ENCODE peak calls at places on chromosomes 4 and X, in seven cellular contexts. One of them, this sample, is unnamed.

GRCh38 chr4:16225139-16225538 is 1.1 kb downstream of the TAPT1 start:
- DNase-seq in NB4: peak
- DNase-seq in upper lobe of left lung: no peak
- DNase-seq in transverse colon: no peak
- DNase-seq in upper lobe of right lung: no peak
- DNase-seq in heart left ventricle: no peak
- DNase-seq in fibroblast of lung: peak
- DNase-seq in this sample: no peak

GRCh38 chrX:23981711-23982110 is 45.3 kb downstream of the KLHL15 start:
- DNase-seq in transverse colon: no peak
- DNase-seq in upper lobe of right lung: no peak
- DNase-seq in NB4: no peak
- DNase-seq in upper lobe of left lung: no peak
- DNase-seq in fibroblast of lung: no peak
- DNase-seq in heart left ventricle: no peak
- DNase-seq in this sample: no peak

GRCh38 chr4:163331629-163332360 is 601 bp downstream of the NPY1R start:
- DNase-seq in transverse colon: peak
- DNase-seq in NB4: no peak
- DNase-seq in upper lobe of right lung: peak
- DNase-seq in fibroblast of lung: peak
- DNase-seq in heart left ventricle: peak
- DNase-seq in upper lobe of left lung: peak
- DNase-seq in this sample: no peak

GRCh38 chr4:498328-498919 is 532 bp downstream of the ZNF721 start:
- DNase-seq in fibroblast of lung: peak
- DNase-seq in transverse colon: no peak
- DNase-seq in upper lobe of left lung: no peak
- DNase-seq in upper lobe of right lung: no peak
- DNase-seq in NB4: peak
- DNase-seq in heart left ventricle: no peak
- DNase-seq in this sample: no peak

GRCh38 chr4:113673450-113673849 is 88.1 kb downstream of the CAMK2D start:
- DNase-seq in fibroblast of lung: no peak
- DNase-seq in upper lobe of left lung: no peak
- DNase-seq in heart left ventricle: no peak
- DNase-seq in NB4: peak
- DNase-seq in upper lobe of right lung: no peak
- DNase-seq in transverse colon: peak
- DNase-seq in this sample: no peak

GRCh38 chr4:19675172-19675811 is 576.4 kb upstream of the SLIT2 start:
- DNase-seq in transverse colon: no peak
- DNase-seq in heart left ventricle: peak
- DNase-seq in NB4: no peak
- DNase-seq in upper lobe of right lung: no peak
- DNase-seq in upper lobe of left lung: no peak
- DNase-seq in fibroblast of lung: peak
- DNase-seq in this sample: no peak

GRCh38 chr4:89929425-89930272 is 35.0 kb downstream of the MMRN1 start:
- DNase-seq in NB4: no peak
- DNase-seq in fibroblast of lung: peak
- DNase-seq in heart left ventricle: no peak
- DNase-seq in upper lobe of right lung: no peak
- DNase-seq in upper lobe of left lung: no peak
- DNase-seq in transverse colon: no peak
- DNase-seq in this sample: no peak

GRCh38 chr4:114688063-114688462 is 89.5 kb downstream of the UGT8 start:
- DNase-seq in fibroblast of lung: no peak
- DNase-seq in NB4: no peak
- DNase-seq in heart left ventricle: no peak
- DNase-seq in upper lobe of right lung: no peak
- DNase-seq in upper lobe of left lung: no peak
- DNase-seq in transverse colon: no peak
- DNase-seq in this sample: no peak

GRCh38 chr4:146122398-146122797 is 53.1 kb upstream of the LSM6 start:
- DNase-seq in transverse colon: no peak
- DNase-seq in fibroblast of lung: no peak
- DNase-seq in upper lobe of right lung: no peak
- DNase-seq in NB4: no peak
- DNase-seq in upper lobe of left lung: no peak
- DNase-seq in heart left ventricle: no peak
- DNase-seq in this sample: no peak

GRCh38 chr4:82756061-82756460 is 42.5 kb downstream of the SCD5 start:
- DNase-seq in upper lobe of right lung: no peak
- DNase-seq in upper lobe of left lung: no peak
- DNase-seq in heart left ventricle: no peak
- DNase-seq in NB4: no peak
- DNase-seq in fibroblast of lung: no peak
- DNase-seq in transverse colon: no peak
- DNase-seq in this sample: no peak

GRCh38 chr4:56372774-56373173 is 14.5 kb downstream of the AASDH start:
- DNase-seq in heart left ventricle: no peak
- DNase-seq in NB4: no peak
- DNase-seq in upper lobe of right lung: no peak
- DNase-seq in transverse colon: no peak
- DNase-seq in upper lobe of left lung: no peak
- DNase-seq in fibroblast of lung: no peak
- DNase-seq in this sample: no peak

GRCh38 chrX:143058096-143058495 is 32.4 kb downstream of the SPANXN4 start:
- DNase-seq in NB4: no peak
- DNase-seq in upper lobe of left lung: no peak
- DNase-seq in transverse colon: no peak
- DNase-seq in upper lobe of right lung: no peak
- DNase-seq in heart left ventricle: no peak
- DNase-seq in fibroblast of lung: no peak
- DNase-seq in this sample: no peak

GRCh38 chrX:129741880-129742758 is 3.3 kb downstream of the XPNPEP2 start:
- DNase-seq in NB4: no peak
- DNase-seq in heart left ventricle: no peak
- DNase-seq in upper lobe of left lung: no peak
- DNase-seq in fibroblast of lung: no peak
- DNase-seq in transverse colon: no peak
- DNase-seq in upper lobe of right lung: no peak
- DNase-seq in this sample: no peak

GRCh38 chr4:8905773-8906667 is 34.4 kb upstream of the HMX1 start:
- DNase-seq in NB4: no peak
- DNase-seq in heart left ventricle: no peak
- DNase-seq in transverse colon: no peak
- DNase-seq in upper lobe of left lung: peak
- DNase-seq in upper lobe of right lung: peak
- DNase-seq in fibroblast of lung: no peak
- DNase-seq in this sample: no peak

GRCh38 chr4:87188932-87189331 is 31.5 kb downstream of the KLHL8 start:
- DNase-seq in fibroblast of lung: no peak
- DNase-seq in heart left ventricle: no peak
- DNase-seq in upper lobe of right lung: no peak
- DNase-seq in NB4: peak
- DNase-seq in transverse colon: no peak
- DNase-seq in upper lobe of left lung: no peak
- DNase-seq in this sample: no peak

GRCh38 chr4:87180767-87181166 is 39.7 kb downstream of the KLHL8 start:
- DNase-seq in upper lobe of left lung: no peak
- DNase-seq in fibroblast of lung: no peak
- DNase-seq in heart left ventricle: no peak
- DNase-seq in upper lobe of right lung: no peak
- DNase-seq in NB4: no peak
- DNase-seq in transverse colon: no peak
- DNase-seq in this sample: no peak

GRCh38 chr4:87188063-87188462 is 32.4 kb downstream of the KLHL8 start:
- DNase-seq in fibroblast of lung: peak
- DNase-seq in NB4: no peak
- DNase-seq in heart left ventricle: no peak
- DNase-seq in upper lobe of right lung: no peak
- DNase-seq in transverse colon: no peak
- DNase-seq in upper lobe of left lung: no peak
- DNase-seq in this sample: peak

GRCh38 chr4:87179751-87180150 is 40.7 kb downstream of the KLHL8 start:
- DNase-seq in transverse colon: no peak
- DNase-seq in heart left ventricle: no peak
- DNase-seq in upper lobe of left lung: no peak
- DNase-seq in NB4: no peak
- DNase-seq in fibroblast of lung: peak
- DNase-seq in upper lobe of right lung: no peak
- DNase-seq in this sample: peak

DNA sequence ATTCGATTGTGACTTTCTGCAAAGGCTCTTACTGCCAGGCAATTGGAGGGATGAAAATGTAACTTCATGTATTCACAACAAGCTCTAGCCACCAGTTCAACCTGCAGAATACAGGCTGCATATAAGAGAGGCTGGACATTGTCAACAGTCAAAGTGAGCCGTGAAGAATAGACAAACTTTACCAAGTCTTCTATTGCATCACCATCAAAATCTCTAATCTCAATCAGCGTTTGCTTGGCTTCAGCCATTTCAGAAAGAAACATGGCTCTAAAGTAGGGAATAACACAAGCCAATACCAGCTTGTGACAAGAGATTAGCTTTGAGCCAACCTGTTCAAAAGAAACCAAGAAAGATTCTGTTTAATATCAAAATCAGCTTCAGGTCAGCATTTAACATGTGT is 34.9 kb downstream of the KLHL8 start:
- DNase-seq in fibroblast of lung: no peak
- DNase-seq in upper lobe of left lung: no peak
- DNase-seq in NB4: no peak
- DNase-seq in transverse colon: no peak
- DNase-seq in heart left ventricle: no peak
- DNase-seq in upper lobe of right lung: no peak
- DNase-seq in this sample: no peak
- TF ChIP-seq CTCF in fibroblast of lung: no peak
- TF ChIP-seq CTCF in upper lobe of left lung: no peak
- TF ChIP-seq CTCF in NB4: no peak
- TF ChIP-seq CTCF in transverse colon: no peak
- TF ChIP-seq CTCF in heart left ventricle: no peak
- TF ChIP-seq CTCF in upper lobe of right lung: no peak
- TF ChIP-seq CTCF in this sample: no peak

DNA sequence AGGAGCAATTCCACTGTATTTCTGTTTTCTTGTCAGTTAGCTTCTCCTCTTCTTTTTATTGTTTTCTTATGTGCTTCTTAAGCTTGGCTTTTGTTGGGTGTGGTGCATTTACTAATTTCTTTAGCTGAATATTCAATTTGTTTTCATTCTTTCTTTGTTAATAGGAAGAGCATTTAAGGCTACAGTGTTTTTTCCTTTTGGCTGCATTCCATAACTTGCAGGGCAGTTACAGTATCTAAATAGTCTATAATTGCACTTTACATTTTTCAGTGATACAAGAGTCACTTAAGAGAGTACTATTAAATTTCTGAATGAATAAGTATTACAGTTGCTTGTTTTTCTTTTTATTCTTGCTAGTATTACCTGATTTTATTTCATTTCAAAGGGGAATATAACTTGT is 181.1 kb downstream of the DKK2 start:
- DNase-seq in heart left ventricle: no peak
- DNase-seq in NB4: no peak
- DNase-seq in transverse colon: no peak
- DNase-seq in upper lobe of right lung: no peak
- DNase-seq in fibroblast of lung: peak
- DNase-seq in upper lobe of left lung: no peak
- DNase-seq in this sample: no peak
- H3K4me3 ChIP-seq in heart left ventricle: no peak
- H3K4me3 ChIP-seq in NB4: no peak
- H3K4me3 ChIP-seq in transverse colon: no peak
- H3K4me3 ChIP-seq in upper lobe of right lung: no peak
- H3K4me3 ChIP-seq in fibroblast of lung: no peak
- H3K4me3 ChIP-seq in upper lobe of left lung: no peak
- H3K4me3 ChIP-seq in this sample: no peak

DNA sequence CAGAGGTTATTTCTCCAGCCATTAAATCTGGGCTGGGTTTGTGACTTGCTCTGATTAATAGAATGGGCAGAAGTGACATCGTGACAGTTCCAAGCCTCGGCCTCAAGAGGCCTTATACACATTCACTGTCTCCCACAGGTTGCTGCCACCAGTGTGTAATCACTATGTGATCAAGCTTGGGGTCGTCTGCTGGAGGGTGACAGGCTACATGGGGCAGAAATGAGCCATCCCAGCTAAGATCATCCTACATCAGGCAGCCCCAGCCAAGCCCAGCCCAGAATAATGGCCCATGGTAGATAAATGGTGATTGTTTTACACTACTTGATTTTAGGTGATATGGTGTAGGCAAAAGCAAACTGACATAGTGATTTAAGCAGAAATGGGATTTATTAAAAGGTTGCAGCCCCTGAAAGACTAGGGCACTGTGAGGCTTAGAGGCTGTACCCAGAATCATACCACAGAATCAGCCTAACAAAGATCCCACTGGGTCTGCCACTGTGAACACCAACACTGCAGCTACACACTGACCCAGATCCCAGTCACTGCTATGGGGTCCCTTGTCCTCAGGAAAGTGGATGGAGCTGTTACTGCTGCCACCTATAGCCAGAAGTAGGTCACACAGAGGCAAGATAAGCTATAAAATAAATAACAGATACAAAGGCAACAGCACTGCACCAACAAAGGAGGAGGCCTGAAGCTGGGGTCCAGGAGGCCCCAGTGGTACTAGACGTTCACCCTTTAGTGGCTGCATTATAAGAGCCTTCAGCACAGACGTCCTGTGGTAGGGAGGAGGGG is 159.6 kb upstream of the RBPJ start:
- DNase-seq in heart left ventricle: no peak
- DNase-seq in fibroblast of lung: peak
- DNase-seq in upper lobe of right lung: no peak
- DNase-seq in NB4: peak
- DNase-seq in upper lobe of left lung: no peak
- DNase-seq in transverse colon: no peak
- DNase-seq in this sample: no peak
- TF ChIP-seq CTCF in heart left ventricle: peak
- TF ChIP-seq CTCF in fibroblast of lung: peak
- TF ChIP-seq CTCF in upper lobe of right lung: no peak
- TF ChIP-seq CTCF in NB4: peak
- TF ChIP-seq CTCF in upper lobe of left lung: no peak
- TF ChIP-seq CTCF in transverse colon: no peak
- TF ChIP-seq CTCF in this sample: peak

DNA sequence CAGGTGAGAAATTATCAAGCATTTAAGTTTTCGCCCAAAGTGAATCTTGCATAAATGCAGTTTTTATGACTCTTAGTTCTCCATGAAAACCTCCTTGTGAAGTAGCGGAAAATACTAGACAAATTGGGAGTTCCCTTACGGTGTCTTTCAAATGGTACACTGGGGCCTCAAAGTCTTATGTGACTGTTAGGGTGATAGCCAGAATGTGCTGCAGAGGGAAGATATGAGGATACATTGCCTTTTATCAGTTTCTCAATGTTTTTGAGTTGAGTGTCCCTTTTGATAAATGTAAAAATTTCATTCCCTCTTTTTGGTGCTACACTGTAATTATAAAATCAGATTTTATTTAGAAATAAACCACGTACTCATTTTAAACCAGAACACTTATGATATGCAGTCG is 2.7 kb downstream of the SH2D1A start:
- DNase-seq in upper lobe of left lung: no peak
- DNase-seq in fibroblast of lung: no peak
- DNase-seq in NB4: no peak
- DNase-seq in heart left ventricle: no peak
- DNase-seq in transverse colon: no peak
- DNase-seq in upper lobe of right lung: no peak
- DNase-seq in this sample: no peak
- H3K4me3 ChIP-seq in upper lobe of left lung: no peak
- H3K4me3 ChIP-seq in fibroblast of lung: no peak
- H3K4me3 ChIP-seq in NB4: no peak
- H3K4me3 ChIP-seq in heart left ventricle: no peak
- H3K4me3 ChIP-seq in transverse colon: no peak
- H3K4me3 ChIP-seq in upper lobe of right lung: no peak
- H3K4me3 ChIP-seq in this sample: no peak

This sample was measured in HFF-Myc.